ENCODE peak calls at places on chromosomes 2 and 18, in ten cellular contexts. P is CD8-positive, alpha-beta memory T cell; U is IMR-90; S is GM23338; X is CD8-positive, alpha-beta T cell; J is brain microvascular endothelial cell; Z is kidney; H is sigmoid colon; Q is ovary; N is stomach. W is an unnamed sample. For H3K36me3, the result is how much of the 10 kb centered on the place peaks cover.

GRCh38 chr2:48715042-48715899 is 40.3 kb downstream of the LHCGR start:
- DNase-seq in P (no peak), U (peak), S (no peak), X (no peak), J (no peak), Z (no peak), H (peak), Q (no peak), N (peak), W (no peak)

GRCh38 chr2:136765256-136765735 is at the start of gene THSD7B:
- DNase-seq in P (no peak), U (no peak), S (peak), X (no peak), J (no peak), Z (peak), H (no peak), Q (no peak), N (no peak), W (no peak)

GRCh38 chr2:43898958-43899346 is 60.2 kb downstream of the ABCG8 start:
- DNase-seq in P (no peak), U (peak), S (no peak), X (no peak), J (peak), Z (no peak), H (no peak), Q (no peak), N (no peak), W (no peak)

GRCh38 chr2:224343226-224343625 is 58.7 kb downstream of the FAM124B start:
- DNase-seq in P (no peak), U (no peak), S (no peak), X (no peak), J (no peak), Z (no peak), H (no peak), Q (no peak), N (no peak), W (no peak)

GRCh38 chr2:115083216-115083615 is 640.8 kb downstream of the DPP10 start:
- DNase-seq in P (no peak), U (no peak), S (peak), X (no peak), J (no peak), Z (no peak), H (no peak), Q (no peak), N (no peak), W (no peak)

GRCh38 chr2:180990337-180990736 is 9.9 kb downstream of the UBE2E3 start:
- DNase-seq in P (no peak), U (no peak), S (no peak), X (no peak), J (no peak), Z (no peak), H (no peak), Q (no peak), N (no peak), W (no peak)

GRCh38 chr2:126796931-126797621 is 101.6 kb upstream of the TEX51 start:
- DNase-seq in P (no peak), U (no peak), S (no peak), X (no peak), J (no peak), Z (no peak), H (peak), Q (no peak), N (peak), W (no peak)

GRCh38 chr18:79402977-79403722 is 7.4 kb downstream of the NFATC1 start:
- DNase-seq in P (no peak), U (no peak), S (no peak), X (no peak), J (no peak), Z (peak), H (peak), Q (no peak), N (peak), W (peak)

GRCh38 chr2:129334696-129335095 is 644.8 kb upstream of the RAB6C start:
- DNase-seq in P (no peak), U (no peak), S (no peak), X (no peak), J (no peak), Z (no peak), H (no peak), Q (no peak), N (no peak), W (no peak)

GRCh38 chr2:188884051-188884450 is 90.1 kb upstream of the COL3A1 start:
- DNase-seq in P (no peak), U (peak), S (no peak), X (no peak), J (peak), Z (no peak), H (no peak), Q (no peak), N (no peak), W (no peak)

GRCh38 chr18:13614701-13615288 is 111.6 kb downstream of the FAM210A start:
- DNase-seq in P (no peak), U (no peak), S (no peak), X (no peak), J (no peak), Z (no peak), H (peak), Q (no peak), N (no peak), W (no peak)

GRCh38 chr2:240502059-240502429 is 55.7 kb downstream of the ANKMY1 start:
- DNase-seq in P (no peak), U (no peak), S (no peak), X (no peak), J (no peak), Z (peak), H (no peak), Q (no peak), N (peak), W (no peak)

GRCh38 chr2:211439011-211439410 is 882.6 kb downstream of the CPS1 start:
- DNase-seq in P (no peak), U (no peak), S (no peak), X (no peak), J (no peak), Z (no peak), H (no peak), Q (no peak), N (no peak), W (no peak)

GRCh38 chr2:69979902-69980301 is 18.5 kb upstream of the ASPRV1 start:
- DNase-seq in P (no peak), U (no peak), S (no peak), X (no peak), J (no peak), Z (no peak), H (no peak), Q (no peak), N (no peak), W (no peak)

GRCh38 chr2:104584393-104584792 is 269.5 kb upstream of the POU3F3 start:
- DNase-seq in P (no peak), U (no peak), S (peak), X (no peak), J (no peak), Z (no peak), H (no peak), Q (no peak), N (no peak), W (no peak)

GRCh38 chr2:109331864-109332848 is 203.2 kb downstream of the SH3RF3 start:
- DNase-seq in P (no peak), U (peak), S (peak), X (no peak), J (peak), Z (peak), H (peak), Q (peak), N (peak), W (peak)

GRCh38 chr2:95277246-95277906 is 3.1 kb downstream of the PROM2 start:
- DNase-seq in P (no peak), U (no peak), S (peak), X (no peak), J (no peak), Z (peak), H (peak), Q (no peak), N (peak), W (peak)

GRCh38 chr18:46196627-46197243 is 92.5 kb downstream of the HAUS1 start:
- DNase-seq in P (no peak), U (peak), S (no peak), X (no peak), J (no peak), Z (no peak), H (no peak), Q (no peak), N (no peak), W (no peak)

GRCh38 chr2:74019516-74019915 is 34.8 kb downstream of the TET3 start:
- DNase-seq in P (no peak), U (no peak), S (no peak), X (no peak), J (no peak), Z (no peak), H (no peak), Q (no peak), N (no peak), W (no peak)

GRCh38 chr18:4813708-4814107 is 358.6 kb upstream of the DLGAP1 start:
- DNase-seq in P (no peak), U (no peak), S (no peak), X (no peak), J (no peak), Z (no peak), H (no peak), Q (no peak), N (no peak), W (no peak)

GRCh38 chr2:233338046-233338445 is 16.2 kb upstream of the DGKD start:
- DNase-seq in P (no peak), U (no peak), S (no peak), X (no peak), J (no peak), Z (no peak), H (no peak), Q (no peak), N (no peak), W (no peak)

GRCh38 chr2:9703701-9704221 is 73.0 kb upstream of the YWHAQ start:
- DNase-seq in P (peak), U (peak), S (no peak), X (no peak), J (peak), Z (no peak), H (no peak), Q (no peak), N (peak), W (no peak)

GRCh38 chr2:127671557-127672302 is 3.6 kb downstream of the LIMS2 start:
- DNase-seq in P (no peak), U (no peak), S (no peak), X (no peak), J (no peak), Z (peak), H (peak), Q (no peak), N (peak), W (no peak)

GRCh38 chr2:188582206-188582605 is 290.5 kb downstream of the GULP1 start:
- DNase-seq in P (no peak), U (no peak), S (no peak), X (no peak), J (no peak), Z (no peak), H (no peak), Q (no peak), N (no peak), W (no peak)

GRCh38 chr2:204538179-204539009 is 6.9 kb upstream of the PARD3B start:
- DNase-seq in P (no peak), U (peak), S (peak), X (no peak), J (peak), Z (no peak), H (peak), Q (peak), N (peak), W (peak)

GRCh38 chr2:112768432-112768831 is 4.0 kb upstream of the CKAP2L start:
- DNase-seq in P (no peak), U (peak), S (no peak), X (no peak), J (no peak), Z (no peak), H (no peak), Q (no peak), N (no peak), W (no peak)

GRCh38 chr2:190407246-190407661 is 901 bp upstream of the MFSD6 start:
- DNase-seq in P (peak), U (no peak), S (peak), X (no peak), J (no peak), Z (no peak), H (no peak), Q (no peak), N (no peak), W (no peak)

GRCh38 chr18:43278401-43278800 is 1.1 kb upstream of the SYT4 start:
- DNase-seq in P (no peak), U (no peak), S (no peak), X (no peak), J (no peak), Z (no peak), H (no peak), Q (no peak), N (no peak), W (no peak)

GRCh38 chr2:68796306-68796905 is 61.8 kb downstream of the ARHGAP25 start:
- DNase-seq in P (no peak), U (peak), S (no peak), X (no peak), J (no peak), Z (no peak), H (no peak), Q (no peak), N (no peak), W (no peak)

GRCh38 chr2:234467289-234467688 is 29.6 kb downstream of the ARL4C start:
- DNase-seq in P (no peak), U (peak), S (no peak), X (no peak), J (peak), Z (no peak), H (no peak), Q (no peak), N (no peak), W (no peak)

GRCh38 chr2:60707750-60708371 is 48.2 kb upstream of the PAPOLG start:
- DNase-seq in P (no peak), U (peak), S (peak), X (no peak), J (no peak), Z (no peak), H (no peak), Q (no peak), N (no peak), W (no peak)

GRCh38 chr2:60710707-60711106 is 45.4 kb upstream of the PAPOLG start:
- DNase-seq in P (no peak), U (peak), S (no peak), X (no peak), J (peak), Z (no peak), H (peak), Q (no peak), N (no peak), W (no peak)

GRCh38 chr2:60708630-60709320 is 47.3 kb upstream of the PAPOLG start:
- DNase-seq in P (no peak), U (no peak), S (no peak), X (no peak), J (no peak), Z (no peak), H (no peak), Q (no peak), N (no peak), W (no peak)

DNA sequence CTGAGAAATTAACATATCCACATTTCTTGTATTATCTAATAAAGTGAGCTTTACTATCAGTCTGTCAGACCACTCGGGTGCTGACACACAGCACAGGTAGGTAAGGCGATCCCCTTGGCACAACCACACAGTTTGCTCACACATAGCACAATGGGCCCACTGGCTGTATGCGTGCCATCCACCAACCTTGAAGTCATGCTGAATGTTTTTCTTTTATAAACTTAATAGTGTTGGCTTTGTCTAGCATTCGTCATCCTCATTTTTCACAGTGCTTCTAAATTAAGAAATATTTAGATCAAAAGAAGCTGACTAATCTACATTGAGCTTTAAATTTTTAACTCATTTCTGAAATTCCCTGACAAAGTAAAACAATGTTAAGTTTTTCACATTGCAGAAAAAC is 50.0 kb upstream of the PAPOLG start:
- DNase-seq in P (no peak), U (peak), S (no peak), X (no peak), J (no peak), Z (no peak), H (no peak), Q (no peak), N (no peak), W (no peak)
- H3K27ac ChIP-seq in P (no peak), U (no peak), S (no peak), X (no peak), J (no peak), Z (no peak), H (no peak), Q (no peak), N (no peak), W (no peak)

GRCh38 chr2:230716588-230716987 is 3.9 kb downstream of the CAB39 start:
- DNase-seq in P (no peak), U (no peak), S (no peak), X (no peak), J (no peak), Z (no peak), H (no peak), Q (no peak), N (no peak), W (no peak)

GRCh38 chr2:230714122-230714453 is 1.4 kb downstream of the CAB39 start:
- DNase-seq in P (peak), U (peak), S (peak), X (peak), J (peak), Z (no peak), H (no peak), Q (no peak), N (no peak), W (no peak)

GRCh38 chr2:230713331-230714121 is 884 bp downstream of the CAB39 start:
- DNase-seq in P (peak), U (no peak), S (peak), X (peak), J (no peak), Z (peak), H (peak), Q (peak), N (peak), W (peak)

GRCh38 chr2:230717595-230717994 is 5.0 kb downstream of the CAB39 start:
- DNase-seq in P (no peak), U (no peak), S (peak), X (no peak), J (no peak), Z (no peak), H (no peak), Q (no peak), N (no peak), W (no peak)

GRCh38 chr2:230715201-230715600 is 2.6 kb downstream of the CAB39 start:
- DNase-seq in P (no peak), U (peak), S (no peak), X (no peak), J (no peak), Z (no peak), H (no peak), Q (no peak), N (no peak), W (no peak)
- H3K4me3 ChIP-seq in P (peak), U (no peak), S (peak), X (peak), J (no peak), Z (peak), H (no peak), Q (no peak), N (no peak), W (no peak)

GRCh38 chr18:36112302-36112701 is 16.8 kb downstream of the SLC39A6 start:
- DNase-seq in P (no peak), U (no peak), S (no peak), X (no peak), J (no peak), Z (no peak), H (no peak), Q (no peak), N (no peak), W (no peak)
- H3K36me3 ChIP-seq in P (under half), U (under half), S (under half), X (under half), J (under half), Z (under half), H (half or more), Q (under half), N (half or more), W (under half)

GRCh38 chr2:218257390-218257981 is 3.3 kb upstream of the GPBAR1 start:
- DNase-seq in P (peak), U (no peak), S (peak), X (peak), J (no peak), Z (peak), H (peak), Q (no peak), N (no peak), W (peak)
- H3K27ac ChIP-seq in P (peak), U (no peak), S (no peak), X (no peak), J (no peak), Z (no peak), H (peak), Q (peak), N (peak), W (no peak)

DNA sequence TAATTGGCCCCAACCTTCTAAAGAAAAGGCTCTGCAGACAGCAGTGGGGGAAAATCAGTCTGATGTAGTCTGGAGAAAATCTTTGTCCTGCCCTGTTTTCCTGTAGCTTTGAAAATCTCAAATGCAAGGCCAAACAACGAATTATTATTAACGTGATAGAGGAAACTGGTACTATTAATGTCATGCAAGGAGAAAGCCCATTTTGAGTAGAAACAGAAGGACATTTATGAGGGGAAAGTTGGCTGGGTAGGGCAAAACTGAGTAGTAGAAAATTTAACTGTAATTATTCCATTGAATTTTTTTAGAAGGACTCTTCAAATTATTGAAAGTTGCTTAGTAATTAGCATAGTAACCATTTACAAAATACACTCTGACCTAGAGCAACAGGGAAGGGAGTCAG is 98.8 kb downstream of the FMNL2 start:
- DNase-seq in P (no peak), U (no peak), S (no peak), X (no peak), J (no peak), Z (no peak), H (no peak), Q (no peak), N (no peak), W (no peak)
- H3K4me3 ChIP-seq in P (no peak), U (no peak), S (peak), X (no peak), J (no peak), Z (no peak), H (no peak), Q (no peak), N (no peak), W (no peak)

GRCh38 chr2:201647431-201647830 is 4.1 kb upstream of the TMEM237 start:
- DNase-seq in P (no peak), U (no peak), S (no peak), X (no peak), J (no peak), Z (no peak), H (no peak), Q (no peak), N (no peak), W (no peak)

GRCh38 chr2:201654611-201655384 is 11.5 kb upstream of the TMEM237 start:
- DNase-seq in P (no peak), U (peak), S (no peak), X (no peak), J (peak), Z (no peak), H (no peak), Q (no peak), N (no peak), W (no peak)

GRCh38 chr2:201644001-201644400 is 698 bp upstream of the TMEM237 start:
- DNase-seq in P (no peak), U (peak), S (peak), X (no peak), J (no peak), Z (no peak), H (peak), Q (peak), N (no peak), W (peak)

GRCh38 chr2:201649442-201649841 is 6.1 kb upstream of the TMEM237 start:
- DNase-seq in P (no peak), U (no peak), S (no peak), X (no peak), J (no peak), Z (no peak), H (no peak), Q (no peak), N (no peak), W (no peak)
- H3K36me3 ChIP-seq in P (under half), U (under half), S (under half), X (under half), J (under half), Z (under half), H (under half), Q (under half), N (under half), W (under half)

DNA sequence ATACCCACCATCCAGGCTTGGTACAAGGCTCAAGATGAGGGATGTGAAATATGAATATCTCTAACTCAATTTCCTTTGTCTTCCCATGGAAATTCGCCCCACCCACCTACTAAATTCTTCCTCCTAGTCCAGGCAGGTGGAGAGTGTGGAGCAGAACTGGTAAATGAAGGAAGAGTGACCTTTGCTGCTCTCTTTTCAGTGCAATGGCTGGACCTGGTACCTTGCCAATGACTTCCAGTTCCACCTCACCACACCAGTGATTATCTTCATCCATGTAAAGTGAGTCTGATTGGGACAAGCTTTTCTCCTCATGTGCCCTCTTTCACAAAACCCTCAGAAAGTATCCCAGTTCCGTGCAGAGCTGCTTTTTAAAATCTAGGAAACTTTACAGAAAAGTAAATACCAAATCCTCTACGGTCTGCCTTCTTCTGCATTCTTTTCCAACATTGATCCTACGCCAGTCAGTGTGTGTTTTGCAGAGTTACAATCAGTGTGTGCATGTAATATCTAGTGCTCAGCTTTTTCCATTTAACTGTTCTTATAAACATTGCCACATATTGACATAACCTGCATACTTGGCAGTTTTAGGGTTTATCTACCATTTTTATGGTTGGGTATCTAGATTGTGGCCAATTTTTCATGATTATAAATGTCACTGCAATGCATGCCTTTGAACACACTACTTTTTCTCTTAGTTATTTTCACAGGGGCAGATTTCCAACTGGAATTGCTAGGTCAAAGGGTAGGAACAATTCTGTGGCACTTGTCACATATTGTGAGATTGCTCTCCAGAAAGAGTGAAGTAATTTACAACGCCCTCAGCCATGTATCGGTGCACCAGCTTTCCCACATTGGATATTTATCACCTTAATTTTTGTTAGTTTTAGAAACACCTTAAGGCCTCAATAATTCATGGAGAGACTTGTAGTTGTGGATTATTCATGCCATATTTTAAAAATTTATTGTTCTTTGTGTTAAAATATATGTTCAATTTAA is 86.4 kb upstream of the SEC11C start:
- DNase-seq in P (no peak), U (no peak), S (no peak), X (no peak), J (no peak), Z (no peak), H (no peak), Q (no peak), N (peak), W (peak)
- H3K27ac ChIP-seq in P (no peak), U (no peak), S (no peak), X (no peak), J (no peak), Z (no peak), H (no peak), Q (no peak), N (no peak), W (no peak)